ENCODE peak calls at places on chromosomes 11 and 22, in eight cellular contexts. One of them, this sample, is unnamed. For H3K27me3, the result is how much of the 10 kb centered on the place peaks cover.

GRCh38 chr22:19962246-19962908 is 20.8 kb upstream of the TXNRD2 start:
- DNase-seq in SK-N-SH: peak
- DNase-seq in endothelial cell of umbilical vein: peak
- DNase-seq in aorta: peak
- DNase-seq in heart right ventricle: peak
- DNase-seq in gastrocnemius medialis: no peak
- DNase-seq in HCT116: peak
- DNase-seq in osteoblast: peak
- DNase-seq in this sample: peak

GRCh38 chr11:44607324-44607962 is 42.0 kb downstream of the CD82 start:
- DNase-seq in endothelial cell of umbilical vein: no peak
- DNase-seq in heart right ventricle: no peak
- DNase-seq in SK-N-SH: no peak
- DNase-seq in HCT116: no peak
- DNase-seq in gastrocnemius medialis: no peak
- DNase-seq in osteoblast: peak
- DNase-seq in aorta: no peak
- DNase-seq in this sample: no peak

GRCh38 chr11:64144587-64145295 is 21.2 kb downstream of the MACROD1 start:
- DNase-seq in osteoblast: no peak
- DNase-seq in SK-N-SH: peak
- DNase-seq in aorta: no peak
- DNase-seq in HCT116: no peak
- DNase-seq in gastrocnemius medialis: no peak
- DNase-seq in heart right ventricle: no peak
- DNase-seq in endothelial cell of umbilical vein: no peak
- DNase-seq in this sample: no peak

GRCh38 chr11:28343304-28344233 is 235.4 kb downstream of the METTL15 start:
- DNase-seq in SK-N-SH: no peak
- DNase-seq in osteoblast: peak
- DNase-seq in aorta: no peak
- DNase-seq in heart right ventricle: no peak
- DNase-seq in gastrocnemius medialis: no peak
- DNase-seq in HCT116: peak
- DNase-seq in endothelial cell of umbilical vein: peak
- DNase-seq in this sample: no peak

GRCh38 chr22:45482169-45482568 is 20.5 kb upstream of the FBLN1 start:
- DNase-seq in gastrocnemius medialis: no peak
- DNase-seq in HCT116: no peak
- DNase-seq in heart right ventricle: no peak
- DNase-seq in aorta: no peak
- DNase-seq in osteoblast: no peak
- DNase-seq in SK-N-SH: no peak
- DNase-seq in endothelial cell of umbilical vein: no peak
- DNase-seq in this sample: no peak

GRCh38 chr11:7671807-7672206 is 1.5 kb downstream of the CYB5R2 start:
- DNase-seq in HCT116: no peak
- DNase-seq in heart right ventricle: no peak
- DNase-seq in endothelial cell of umbilical vein: no peak
- DNase-seq in aorta: no peak
- DNase-seq in SK-N-SH: no peak
- DNase-seq in gastrocnemius medialis: no peak
- DNase-seq in osteoblast: no peak
- DNase-seq in this sample: no peak

GRCh38 chr11:77267910-77268309 is 33.6 kb downstream of the GDPD4 start:
- DNase-seq in SK-N-SH: no peak
- DNase-seq in HCT116: no peak
- DNase-seq in gastrocnemius medialis: no peak
- DNase-seq in aorta: no peak
- DNase-seq in osteoblast: no peak
- DNase-seq in heart right ventricle: no peak
- DNase-seq in endothelial cell of umbilical vein: no peak
- DNase-seq in this sample: no peak

GRCh38 chr11:32307449-32307848 is 127.9 kb downstream of the WT1 start:
- DNase-seq in endothelial cell of umbilical vein: no peak
- DNase-seq in HCT116: no peak
- DNase-seq in osteoblast: no peak
- DNase-seq in gastrocnemius medialis: no peak
- DNase-seq in SK-N-SH: no peak
- DNase-seq in heart right ventricle: no peak
- DNase-seq in aorta: no peak
- DNase-seq in this sample: no peak

GRCh38 chr11:119641991-119642745 is 86.8 kb downstream of the NECTIN1 start:
- DNase-seq in endothelial cell of umbilical vein: peak
- DNase-seq in aorta: no peak
- DNase-seq in osteoblast: peak
- DNase-seq in heart right ventricle: no peak
- DNase-seq in HCT116: peak
- DNase-seq in SK-N-SH: peak
- DNase-seq in gastrocnemius medialis: no peak
- DNase-seq in this sample: peak

GRCh38 chr11:8871283-8871775 is 39.7 kb upstream of the AKIP1 start:
- DNase-seq in HCT116: peak
- DNase-seq in gastrocnemius medialis: peak
- DNase-seq in heart right ventricle: peak
- DNase-seq in endothelial cell of umbilical vein: peak
- DNase-seq in SK-N-SH: peak
- DNase-seq in aorta: no peak
- DNase-seq in osteoblast: peak
- DNase-seq in this sample: peak

GRCh38 chr11:129375731-129376657 is at the start of gene BARX2:
- DNase-seq in osteoblast: peak
- DNase-seq in gastrocnemius medialis: no peak
- DNase-seq in aorta: no peak
- DNase-seq in heart right ventricle: no peak
- DNase-seq in SK-N-SH: peak
- DNase-seq in endothelial cell of umbilical vein: peak
- DNase-seq in HCT116: peak
- DNase-seq in this sample: peak

GRCh38 chr11:3835752-3836151 is 5.0 kb downstream of the RHOG start:
- DNase-seq in aorta: peak
- DNase-seq in SK-N-SH: no peak
- DNase-seq in heart right ventricle: peak
- DNase-seq in HCT116: no peak
- DNase-seq in gastrocnemius medialis: no peak
- DNase-seq in osteoblast: peak
- DNase-seq in endothelial cell of umbilical vein: no peak
- DNase-seq in this sample: no peak

GRCh38 chr22:30298005-30298701 is 8.8 kb upstream of the CASTOR1 start:
- DNase-seq in SK-N-SH: no peak
- DNase-seq in aorta: no peak
- DNase-seq in heart right ventricle: no peak
- DNase-seq in osteoblast: peak
- DNase-seq in gastrocnemius medialis: no peak
- DNase-seq in HCT116: no peak
- DNase-seq in endothelial cell of umbilical vein: no peak
- DNase-seq in this sample: no peak

GRCh38 chr22:36368359-36368983 is 19.3 kb downstream of the MYH9 start:
- DNase-seq in aorta: no peak
- DNase-seq in gastrocnemius medialis: no peak
- DNase-seq in SK-N-SH: peak
- DNase-seq in HCT116: no peak
- DNase-seq in heart right ventricle: no peak
- DNase-seq in osteoblast: peak
- DNase-seq in endothelial cell of umbilical vein: peak
- DNase-seq in this sample: peak

GRCh38 chr22:24694971-24695928 is 79.3 kb downstream of the PIWIL3 start:
- DNase-seq in HCT116: no peak
- DNase-seq in aorta: peak
- DNase-seq in heart right ventricle: no peak
- DNase-seq in gastrocnemius medialis: no peak
- DNase-seq in endothelial cell of umbilical vein: no peak
- DNase-seq in osteoblast: peak
- DNase-seq in SK-N-SH: no peak
- DNase-seq in this sample: peak

GRCh38 chr22:37245740-37246139 is 1.7 kb upstream of the RAC2 start:
- DNase-seq in aorta: no peak
- DNase-seq in SK-N-SH: no peak
- DNase-seq in HCT116: no peak
- DNase-seq in gastrocnemius medialis: no peak
- DNase-seq in endothelial cell of umbilical vein: no peak
- DNase-seq in heart right ventricle: no peak
- DNase-seq in osteoblast: no peak
- DNase-seq in this sample: no peak

DNA sequence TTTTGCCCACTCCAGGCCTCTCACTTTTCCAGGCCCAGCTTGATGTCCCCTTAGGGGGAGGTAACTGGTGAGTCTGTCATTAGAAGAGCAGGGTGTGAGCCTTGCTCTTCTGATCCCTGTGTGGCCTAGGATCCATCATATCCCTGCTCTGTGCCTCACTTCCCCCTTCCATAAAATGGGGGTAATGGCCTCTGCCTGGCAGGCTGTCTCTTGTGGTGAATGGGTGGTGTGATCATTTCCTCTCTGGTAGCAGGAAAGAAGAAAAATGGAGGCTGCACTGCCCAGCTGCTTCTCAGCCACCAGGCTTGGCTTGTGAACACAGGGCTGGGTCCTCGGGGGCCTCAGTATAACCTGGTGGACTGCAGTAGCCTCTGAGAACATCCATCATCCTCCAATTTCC is 5.6 kb downstream of the ARHGEF17 start:
- DNase-seq in HCT116: no peak
- DNase-seq in gastrocnemius medialis: no peak
- DNase-seq in heart right ventricle: no peak
- DNase-seq in aorta: no peak
- DNase-seq in SK-N-SH: no peak
- DNase-seq in osteoblast: no peak
- DNase-seq in endothelial cell of umbilical vein: peak
- DNase-seq in this sample: no peak
- H3K4me3 ChIP-seq in HCT116: no peak
- H3K4me3 ChIP-seq in gastrocnemius medialis: peak
- H3K4me3 ChIP-seq in heart right ventricle: peak
- H3K4me3 ChIP-seq in aorta: peak
- H3K4me3 ChIP-seq in SK-N-SH: no peak
- H3K4me3 ChIP-seq in osteoblast: peak
- H3K4me3 ChIP-seq in endothelial cell of umbilical vein: no peak
- H3K4me3 ChIP-seq in this sample: no peak

DNA sequence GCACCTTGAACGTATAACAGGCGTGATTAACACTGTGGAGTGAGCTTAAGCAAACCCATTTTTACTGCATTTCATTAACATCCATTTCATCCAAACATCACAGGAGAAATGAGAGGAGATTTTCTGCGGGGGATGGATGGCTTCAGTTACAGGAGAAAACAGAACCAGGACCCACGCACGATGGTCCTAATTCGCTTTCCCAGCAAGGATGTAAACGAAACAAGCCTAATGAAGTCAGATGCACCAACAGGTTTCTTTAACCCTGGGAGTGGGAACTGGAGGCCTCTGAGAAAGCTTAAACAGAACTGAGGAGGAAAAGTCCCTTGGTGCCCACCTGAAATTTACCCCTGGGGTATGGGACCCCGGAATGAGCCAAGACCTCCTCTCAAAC is 2.7 kb downstream of the CADM1 start:
- DNase-seq in osteoblast: no peak
- DNase-seq in heart right ventricle: no peak
- DNase-seq in SK-N-SH: no peak
- DNase-seq in gastrocnemius medialis: no peak
- DNase-seq in endothelial cell of umbilical vein: no peak
- DNase-seq in aorta: no peak
- DNase-seq in HCT116: no peak
- DNase-seq in this sample: no peak
- H3K27me3 ChIP-seq in osteoblast: half or more
- H3K27me3 ChIP-seq in heart right ventricle: under half
- H3K27me3 ChIP-seq in SK-N-SH: under half
- H3K27me3 ChIP-seq in gastrocnemius medialis: under half
- H3K27me3 ChIP-seq in endothelial cell of umbilical vein: under half
- H3K27me3 ChIP-seq in aorta: under half
- H3K27me3 ChIP-seq in HCT116: under half
- H3K27me3 ChIP-seq in this sample: under half

GRCh38 chr11:46279393-46280099 is 2.1 kb downstream of the CREB3L1 start:
- DNase-seq in osteoblast: peak
- DNase-seq in HCT116: no peak
- DNase-seq in endothelial cell of umbilical vein: peak
- DNase-seq in heart right ventricle: peak
- DNase-seq in aorta: peak
- DNase-seq in SK-N-SH: peak
- DNase-seq in gastrocnemius medialis: peak
- DNase-seq in this sample: peak

GRCh38 chr11:46277623-46278386 is at the start of gene CREB3L1:
- DNase-seq in endothelial cell of umbilical vein: no peak
- DNase-seq in SK-N-SH: peak
- DNase-seq in osteoblast: peak
- DNase-seq in HCT116: no peak
- DNase-seq in heart right ventricle: peak
- DNase-seq in gastrocnemius medialis: no peak
- DNase-seq in aorta: peak
- DNase-seq in this sample: peak

GRCh38 chr11:46278387-46279173 is 1.1 kb downstream of the CREB3L1 start:
- DNase-seq in osteoblast: peak
- DNase-seq in endothelial cell of umbilical vein: no peak
- DNase-seq in aorta: peak
- DNase-seq in heart right ventricle: peak
- DNase-seq in SK-N-SH: peak
- DNase-seq in HCT116: no peak
- DNase-seq in gastrocnemius medialis: no peak
- DNase-seq in this sample: peak

GRCh38 chr11:46275964-46276641 is 1.4 kb upstream of the CREB3L1 start:
- DNase-seq in SK-N-SH: no peak
- DNase-seq in heart right ventricle: no peak
- DNase-seq in endothelial cell of umbilical vein: no peak
- DNase-seq in aorta: no peak
- DNase-seq in HCT116: no peak
- DNase-seq in gastrocnemius medialis: no peak
- DNase-seq in osteoblast: peak
- DNase-seq in this sample: peak

GRCh38 chr11:46277313-46277622 is 194 bp upstream of the CREB3L1 start:
- DNase-seq in endothelial cell of umbilical vein: peak
- DNase-seq in osteoblast: peak
- DNase-seq in SK-N-SH: no peak
- DNase-seq in HCT116: no peak
- DNase-seq in heart right ventricle: peak
- DNase-seq in aorta: no peak
- DNase-seq in gastrocnemius medialis: no peak
- DNase-seq in this sample: peak
- H3K4me3 ChIP-seq in endothelial cell of umbilical vein: no peak
- H3K4me3 ChIP-seq in osteoblast: peak
- H3K4me3 ChIP-seq in SK-N-SH: peak
- H3K4me3 ChIP-seq in HCT116: no peak
- H3K4me3 ChIP-seq in heart right ventricle: peak
- H3K4me3 ChIP-seq in aorta: peak
- H3K4me3 ChIP-seq in gastrocnemius medialis: peak
- H3K4me3 ChIP-seq in this sample: no peak

DNA sequence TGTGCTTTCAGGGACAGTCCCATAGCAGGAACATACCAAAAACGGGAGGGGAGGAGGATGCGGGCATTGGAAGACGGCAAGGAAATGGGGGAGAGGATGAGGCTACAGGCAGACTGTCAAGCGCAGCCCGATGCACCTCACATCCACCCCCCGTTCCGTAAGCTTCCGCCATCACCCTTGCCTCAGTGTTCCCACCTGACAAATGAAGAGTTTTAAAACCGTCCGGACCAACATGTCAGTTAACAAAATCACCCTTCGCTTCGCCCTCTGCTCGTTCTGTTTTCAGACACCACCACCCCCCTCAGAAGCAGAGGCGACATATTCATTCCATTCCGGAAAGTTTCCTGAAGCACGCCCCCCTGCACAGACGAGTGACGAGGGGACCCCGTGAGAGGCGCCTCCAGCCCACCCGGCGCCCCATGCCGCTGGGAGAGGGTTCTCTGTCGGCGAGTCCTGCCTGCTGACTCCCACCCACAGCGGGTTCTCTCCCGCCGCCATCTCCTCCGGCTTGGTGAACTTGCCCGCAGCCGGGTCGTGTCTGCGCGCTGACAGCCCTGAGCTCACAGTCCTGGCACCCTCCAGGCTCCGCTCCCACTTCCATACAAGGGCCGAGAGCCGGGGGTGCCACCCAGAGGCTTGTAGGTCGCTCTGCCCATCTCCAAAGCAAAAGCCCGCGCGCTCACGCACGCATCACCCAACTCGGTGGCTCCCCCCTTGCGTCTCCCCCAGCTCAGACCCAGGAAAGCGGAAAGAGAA is 1.5 kb downstream of the IGSF9B start:
- DNase-seq in osteoblast: no peak
- DNase-seq in endothelial cell of umbilical vein: no peak
- DNase-seq in HCT116: no peak
- DNase-seq in gastrocnemius medialis: no peak
- DNase-seq in SK-N-SH: peak
- DNase-seq in aorta: peak
- DNase-seq in heart right ventricle: peak
- DNase-seq in this sample: no peak
- H3K27me3 ChIP-seq in osteoblast: half or more
- H3K27me3 ChIP-seq in endothelial cell of umbilical vein: under half
- H3K27me3 ChIP-seq in HCT116: under half
- H3K27me3 ChIP-seq in gastrocnemius medialis: under half
- H3K27me3 ChIP-seq in SK-N-SH: under half
- H3K27me3 ChIP-seq in aorta: under half
- H3K27me3 ChIP-seq in heart right ventricle: under half
- H3K27me3 ChIP-seq in this sample: under half

This sample was measured in small intestine.